ENCODE peak calls at places on chromosome 7, in seven cellular contexts. J, H, G, B, A, D and S are unnamed samples.

GRCh38 chr7:78968951-78969350 is 484.5 kb downstream of the MAGI2 start:
- DNase-seq in J (no peak), H (no peak), G (no peak), B (no peak), A (no peak), D (no peak), S (no peak)

GRCh38 chr7:100825760-100826545 is 1.4 kb downstream of the EPHB4 start:
- DNase-seq in J (peak; percentile 29), H (no peak), G (no peak), B (no peak), A (no peak), D (peak; percentile 24), S (no peak)

GRCh38 chr7:149690688-149691446 is 82.5 kb downstream of the ZNF467 start:
- DNase-seq in J (peak; percentile 48), H (no peak), G (no peak), B (no peak), A (peak; percentile 76), D (peak; percentile 70), S (peak; percentile 56)

GRCh38 chr7:85183296-85183695 is 3.6 kb downstream of the SEMA3D start:
- DNase-seq in J (no peak), H (no peak), G (no peak), B (no peak), A (no peak), D (no peak), S (no peak)

GRCh38 chr7:115135769-115136410 is 214.0 kb downstream of the MDFIC start:
- DNase-seq in J (no peak), H (no peak), G (no peak), B (no peak), A (no peak), D (no peak), S (no peak)

GRCh38 chr7:155792315-155792960 is 19.8 kb downstream of the SHH start:
- DNase-seq in J (no peak), H (no peak), G (peak; percentile 48), B (no peak), A (no peak), D (no peak), S (no peak)

GRCh38 chr7:158044156-158044823 is 543.3 kb downstream of the PTPRN2 start:
- DNase-seq in J (no peak), H (no peak), G (peak; percentile 39), B (no peak), A (no peak), D (no peak), S (peak; percentile 7)

GRCh38 chr7:135748770-135749169 is at the start of gene FAM180A:
- DNase-seq in J (no peak), H (no peak), G (no peak), B (no peak), A (no peak), D (peak; percentile 62), S (peak; percentile 84)

GRCh38 chr7:97094531-97094930 is 23.0 kb upstream of the SDHAF3 start:
- DNase-seq in J (no peak), H (no peak), G (no peak), B (no peak), A (no peak), D (no peak), S (no peak)

GRCh38 chr7:27840314-27840713 is 100.4 kb downstream of the TAX1BP1 start:
- DNase-seq in J (no peak), H (peak; percentile 11), G (no peak), B (no peak), A (no peak), D (no peak), S (no peak)

GRCh38 chr7:155764432-155764798 is 47.8 kb downstream of the SHH start:
- DNase-seq in J (peak; percentile 83), H (no peak), G (no peak), B (no peak), A (no peak), D (no peak), S (no peak)

GRCh38 chr7:22696672-22697071 is 30.3 kb upstream of the IL6 start:
- DNase-seq in J (peak; percentile 15), H (no peak), G (no peak), B (no peak), A (no peak), D (no peak), S (no peak)

GRCh38 chr7:46940178-46940577 is 641.7 kb downstream of the TNS3 start:
- DNase-seq in J (no peak), H (no peak), G (no peak), B (no peak), A (no peak), D (no peak), S (no peak)

GRCh38 chr7:24500599-24501451 is 72.4 kb upstream of the PALS2 start:
- DNase-seq in J (no peak), H (no peak), G (no peak), B (no peak), A (no peak), D (no peak), S (no peak)

GRCh38 chr7:123285076-123285700 is 85.4 kb upstream of the SLC13A1 start:
- DNase-seq in J (no peak), H (no peak), G (no peak), B (no peak), A (no peak), D (no peak), S (no peak)

GRCh38 chr7:158782638-158783490 is 46.4 kb downstream of the ESYT2 start:
- DNase-seq in J (no peak), H (no peak), G (no peak), B (no peak), A (peak; percentile 76), D (peak; percentile 83), S (peak; percentile 78)

GRCh38 chr7:97026705-97027426 is 2.2 kb upstream of the DLX5 start:
- DNase-seq in J (peak; percentile 90), H (no peak), G (no peak), B (no peak), A (no peak), D (no peak), S (no peak)

GRCh38 chr7:132276986-132277716 is 299.1 kb downstream of the PLXNA4 start:
- DNase-seq in J (no peak), H (no peak), G (no peak), B (no peak), A (no peak), D (no peak), S (no peak)

GRCh38 chr7:9680713-9681112 is 1247.3 kb downstream of the NXPH1 start:
- DNase-seq in J (no peak), H (no peak), G (no peak), B (no peak), A (no peak), D (no peak), S (no peak)

GRCh38 chr7:120442838-120443237 is 169.9 kb downstream of the KCND2 start:
- DNase-seq in J (no peak), H (no peak), G (no peak), B (no peak), A (no peak), D (no peak), S (no peak)

GRCh38 chr7:100079024-100079560 is 2.4 kb downstream of the ZNF3 start:
- DNase-seq in J (no peak), H (no peak), G (no peak), B (no peak), A (no peak), D (no peak), S (no peak)

GRCh38 chr7:106737202-106737562 is 76.2 kb upstream of the CCDC71L start:
- DNase-seq in J (no peak), H (no peak), G (no peak), B (peak; percentile 32), A (no peak), D (no peak), S (no peak)

GRCh38 chr7:96440328-96440727 is 118.4 kb upstream of the SLC25A13 start:
- DNase-seq in J (no peak), H (no peak), G (no peak), B (no peak), A (no peak), D (no peak), S (no peak)